ENCODE peak calls at places on chromosomes 7 and 10, in five cellular contexts. One of them, this sample, is unnamed.

GRCh38 chr10:96236090-96236478 is 35.3 kb downstream of the BLNK start:
- DNase-seq in neuronal stem cell: no peak
- DNase-seq in H9: no peak
- DNase-seq in IMR-90: no peak
- DNase-seq in H1: no peak
- DNase-seq in this sample: peak

GRCh38 chr10:35690534-35690933 is 48.4 kb upstream of the FZD8 start:
- DNase-seq in neuronal stem cell: no peak
- DNase-seq in H9: no peak
- DNase-seq in IMR-90: no peak
- DNase-seq in H1: no peak
- DNase-seq in this sample: no peak

GRCh38 chr10:79299397-79300370 is 47.6 kb upstream of the PPIF start:
- DNase-seq in neuronal stem cell: no peak
- DNase-seq in H9: no peak
- DNase-seq in IMR-90: peak
- DNase-seq in H1: no peak
- DNase-seq in this sample: peak

GRCh38 chr7:91351374-91351773 is 87.1 kb downstream of the FZD1 start:
- DNase-seq in neuronal stem cell: no peak
- DNase-seq in H9: no peak
- DNase-seq in IMR-90: peak
- DNase-seq in H1: no peak
- DNase-seq in this sample: no peak

GRCh38 chr7:1542329-1542728 is 11.8 kb downstream of the MAFK start:
- DNase-seq in neuronal stem cell: no peak
- DNase-seq in H9: no peak
- DNase-seq in IMR-90: no peak
- DNase-seq in H1: no peak
- DNase-seq in this sample: no peak

GRCh38 chr10:132809237-132810140 is 23.5 kb upstream of the NKX6-2 start:
- DNase-seq in neuronal stem cell: no peak
- DNase-seq in H9: no peak
- DNase-seq in IMR-90: no peak
- DNase-seq in H1: no peak
- DNase-seq in this sample: no peak

GRCh38 chr7:74203157-74203556 is 6.6 kb upstream of the LAT2 start:
- DNase-seq in neuronal stem cell: peak
- DNase-seq in H9: peak
- DNase-seq in IMR-90: peak
- DNase-seq in H1: no peak
- DNase-seq in this sample: no peak

GRCh38 chr10:125392140-125392539 is 231.8 kb upstream of the CTBP2 start:
- DNase-seq in neuronal stem cell: no peak
- DNase-seq in H9: no peak
- DNase-seq in IMR-90: no peak
- DNase-seq in H1: no peak
- DNase-seq in this sample: no peak

GRCh38 chr7:53658956-53659355 is 623.5 kb downstream of the POM121L12 start:
- DNase-seq in neuronal stem cell: no peak
- DNase-seq in H9: no peak
- DNase-seq in IMR-90: no peak
- DNase-seq in H1: no peak
- DNase-seq in this sample: peak

GRCh38 chr7:111438369-111439289 is 123.7 kb downstream of the IMMP2L start:
- DNase-seq in neuronal stem cell: no peak
- DNase-seq in H9: no peak
- DNase-seq in IMR-90: peak
- DNase-seq in H1: no peak
- DNase-seq in this sample: peak

GRCh38 chr7:13874783-13875182 is 114.7 kb downstream of the ETV1 start:
- DNase-seq in neuronal stem cell: no peak
- DNase-seq in H9: no peak
- DNase-seq in IMR-90: peak
- DNase-seq in H1: no peak
- DNase-seq in this sample: no peak

GRCh38 chr10:1036341-1036791 is 10.7 kb upstream of the IDI2 start:
- DNase-seq in neuronal stem cell: no peak
- DNase-seq in H9: no peak
- DNase-seq in IMR-90: peak
- DNase-seq in H1: no peak
- DNase-seq in this sample: peak

GRCh38 chr10:483266-483665 is 206.2 kb downstream of the DIP2C start:
- DNase-seq in neuronal stem cell: no peak
- DNase-seq in H9: peak
- DNase-seq in IMR-90: no peak
- DNase-seq in H1: no peak
- DNase-seq in this sample: no peak

GRCh38 chr7:30904566-30904965 is 7.1 kb upstream of the AQP1 start:
- DNase-seq in neuronal stem cell: no peak
- DNase-seq in H9: no peak
- DNase-seq in IMR-90: no peak
- DNase-seq in H1: no peak
- DNase-seq in this sample: no peak

GRCh38 chr10:116766241-116767198 is 24.2 kb upstream of the HSPA12A start:
- DNase-seq in neuronal stem cell: no peak
- DNase-seq in H9: no peak
- DNase-seq in IMR-90: no peak
- DNase-seq in H1: no peak
- DNase-seq in this sample: no peak
- H4K91ac ChIP-seq in neuronal stem cell: no peak
- H4K91ac ChIP-seq in H9: no peak
- H4K91ac ChIP-seq in IMR-90: peak
- H4K91ac ChIP-seq in H1: no peak
- H4K91ac ChIP-seq in this sample: no peak

GRCh38 chr10:131315343-131315742 is 3.8 kb upstream of the TCERG1L start:
- DNase-seq in neuronal stem cell: no peak
- DNase-seq in H9: no peak
- DNase-seq in IMR-90: no peak
- DNase-seq in H1: no peak
- DNase-seq in this sample: peak
- H3K4ac ChIP-seq in neuronal stem cell: no peak
- H3K4ac ChIP-seq in H9: no peak
- H3K4ac ChIP-seq in IMR-90: no peak
- H3K4ac ChIP-seq in H1: no peak
- H3K4ac ChIP-seq in this sample: no peak

DNA sequence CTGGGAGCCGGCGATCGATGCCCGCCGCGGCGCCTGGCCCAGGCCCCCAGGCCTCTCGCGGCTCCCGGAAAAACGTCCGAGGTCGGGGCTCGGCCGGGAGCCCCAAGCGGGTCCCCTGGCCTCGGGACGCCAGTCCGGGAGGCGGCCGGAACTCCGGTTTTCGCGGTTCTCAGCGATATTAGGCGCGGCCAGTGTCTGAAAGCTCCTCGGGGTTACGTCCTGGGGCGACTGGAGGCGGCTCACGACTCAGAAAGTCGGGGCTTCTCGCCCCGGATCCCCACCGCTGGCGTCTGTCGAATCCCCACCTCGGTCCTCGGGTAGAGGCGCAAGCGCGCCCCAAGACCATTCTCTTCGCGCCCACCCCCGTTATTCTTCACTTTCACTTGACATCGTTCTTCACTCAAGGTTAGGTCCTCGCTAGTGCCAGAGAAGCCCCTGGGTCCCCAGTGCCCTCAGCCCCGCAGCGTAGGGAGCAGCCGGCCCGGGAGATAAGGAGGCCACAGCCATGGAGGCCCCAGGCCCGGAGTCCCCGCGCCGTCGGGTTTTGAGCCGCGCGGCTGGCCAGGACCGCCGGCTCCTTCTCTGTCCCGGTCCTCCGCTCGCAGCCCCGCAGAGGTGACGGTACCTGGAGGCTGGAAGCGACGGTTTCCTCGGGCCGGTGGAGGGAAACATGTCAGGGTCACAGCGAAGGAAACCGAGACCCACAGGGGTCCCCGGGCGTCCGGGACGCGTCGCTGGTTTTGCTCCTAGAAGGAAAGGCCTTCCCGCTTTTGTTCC is 35.2 kb upstream of the EBLN1 start:
- DNase-seq in neuronal stem cell: peak
- DNase-seq in H9: peak
- DNase-seq in IMR-90: no peak
- DNase-seq in H1: no peak
- DNase-seq in this sample: no peak
- H4K91ac ChIP-seq in neuronal stem cell: peak
- H4K91ac ChIP-seq in H9: no peak
- H4K91ac ChIP-seq in IMR-90: no peak
- H4K91ac ChIP-seq in H1: no peak
- H4K91ac ChIP-seq in this sample: no peak

DNA sequence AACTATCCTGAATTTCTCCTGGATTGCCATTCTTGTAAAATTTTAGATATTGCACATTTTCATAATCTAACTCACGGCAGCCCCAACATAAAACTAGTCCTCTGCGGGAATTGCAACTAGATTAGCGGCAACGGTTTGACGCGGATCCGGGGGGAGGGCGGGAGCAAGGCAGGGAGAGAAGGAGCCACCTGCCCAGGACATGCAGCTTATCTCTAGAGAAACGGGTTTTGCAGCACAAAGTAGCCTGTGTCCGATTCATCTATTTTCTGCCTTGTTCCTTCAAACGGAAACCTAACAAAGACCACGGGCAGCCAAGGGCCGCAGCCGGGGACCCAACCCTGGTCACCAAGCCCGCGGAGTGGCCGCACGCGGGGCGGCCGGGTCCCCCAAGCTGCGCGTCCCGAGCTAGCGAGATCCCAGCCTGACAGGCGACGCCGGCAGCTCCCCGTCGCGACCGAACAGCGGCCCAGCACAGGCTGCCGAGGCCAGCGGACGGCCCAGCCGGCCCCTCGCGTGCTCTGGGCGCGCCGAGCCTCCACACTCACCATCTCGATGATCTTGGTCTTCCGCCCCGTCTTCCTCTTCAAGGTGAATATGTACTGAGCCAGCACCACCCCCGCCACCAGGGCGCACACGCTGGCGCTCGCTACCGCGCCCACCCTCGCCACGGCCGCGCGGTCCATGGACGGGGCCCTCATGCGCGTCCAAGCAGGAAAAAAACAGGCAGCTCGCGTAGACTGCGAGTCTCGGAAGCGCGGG is at the start of gene NT5C3A:
- DNase-seq in neuronal stem cell: peak
- DNase-seq in H9: no peak
- DNase-seq in IMR-90: no peak
- DNase-seq in H1: no peak
- DNase-seq in this sample: peak
- H3K4ac ChIP-seq in neuronal stem cell: no peak
- H3K4ac ChIP-seq in H9: no peak
- H3K4ac ChIP-seq in IMR-90: peak
- H3K4ac ChIP-seq in H1: no peak
- H3K4ac ChIP-seq in this sample: peak

DNA sequence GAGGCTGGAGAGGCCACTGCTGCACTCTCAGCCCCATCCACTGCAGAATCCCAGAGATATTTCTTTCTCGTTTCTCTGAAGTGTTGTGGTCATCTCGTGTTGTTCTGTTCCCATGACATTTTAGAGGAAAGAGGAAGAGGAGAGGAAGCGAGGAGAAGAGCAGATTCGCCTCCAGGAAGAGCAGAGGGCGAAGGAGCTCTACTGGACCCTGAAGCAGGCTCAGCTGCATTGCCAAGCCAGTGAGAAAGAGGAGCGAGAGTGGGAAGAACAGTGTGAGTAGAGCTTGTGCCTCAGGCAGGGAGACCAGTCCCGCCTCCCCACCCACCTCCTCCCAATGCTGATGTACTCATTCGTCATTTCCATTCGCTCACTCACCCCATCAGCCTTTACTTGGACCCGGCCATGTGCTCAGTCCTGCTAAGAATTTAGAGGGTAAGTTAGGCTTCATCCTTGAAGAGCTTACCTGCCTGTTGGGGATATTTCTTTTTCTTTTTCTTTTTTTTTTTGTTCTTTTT is 50.9 kb downstream of the SH2D4B start:
- DNase-seq in neuronal stem cell: no peak
- DNase-seq in H9: no peak
- DNase-seq in IMR-90: no peak
- DNase-seq in H1: no peak
- DNase-seq in this sample: no peak
- H4K91ac ChIP-seq in neuronal stem cell: no peak
- H4K91ac ChIP-seq in H9: no peak
- H4K91ac ChIP-seq in IMR-90: no peak
- H4K91ac ChIP-seq in H1: no peak
- H4K91ac ChIP-seq in this sample: no peak

GRCh38 chr10:60810437-60811182 is 32.3 kb downstream of the CDK1 start:
- DNase-seq in neuronal stem cell: no peak
- DNase-seq in H9: no peak
- DNase-seq in IMR-90: peak
- DNase-seq in H1: no peak
- DNase-seq in this sample: peak
- H3K4ac ChIP-seq in neuronal stem cell: no peak
- H3K4ac ChIP-seq in H9: no peak
- H3K4ac ChIP-seq in IMR-90: no peak
- H3K4ac ChIP-seq in H1: no peak
- H3K4ac ChIP-seq in this sample: no peak

DNA sequence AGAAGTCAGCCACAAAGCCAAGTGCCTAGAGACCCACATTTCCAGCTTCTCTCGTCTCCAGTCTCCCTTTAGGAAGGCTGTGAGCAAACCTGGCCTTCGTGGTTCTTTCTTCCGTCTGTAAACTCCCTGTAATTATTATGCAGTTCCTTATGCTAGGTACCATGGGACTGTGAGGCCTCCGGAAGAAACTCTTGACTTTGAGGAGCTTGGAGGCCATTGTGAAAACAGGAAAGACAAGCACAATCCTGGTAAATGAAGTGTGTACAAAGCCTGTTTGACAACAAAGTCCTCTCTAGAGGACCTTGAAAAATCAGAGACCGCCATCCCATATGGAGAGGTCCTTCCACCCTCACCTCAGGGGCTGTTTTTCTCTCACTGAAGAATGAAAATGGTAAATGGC is 926.3 kb downstream of the LRMDA start:
- DNase-seq in neuronal stem cell: no peak
- DNase-seq in H9: no peak
- DNase-seq in IMR-90: no peak
- DNase-seq in H1: no peak
- DNase-seq in this sample: no peak
- H4K91ac ChIP-seq in neuronal stem cell: no peak
- H4K91ac ChIP-seq in H9: no peak
- H4K91ac ChIP-seq in IMR-90: no peak
- H4K91ac ChIP-seq in H1: no peak
- H4K91ac ChIP-seq in this sample: no peak

GRCh38 chr10:71007516-71007915 is 119.2 kb upstream of the PCBD1 start:
- DNase-seq in neuronal stem cell: no peak
- DNase-seq in H9: no peak
- DNase-seq in IMR-90: no peak
- DNase-seq in H1: no peak
- DNase-seq in this sample: no peak

GRCh38 chr10:71008150-71008549 is 119.8 kb upstream of the PCBD1 start:
- DNase-seq in neuronal stem cell: no peak
- DNase-seq in H9: no peak
- DNase-seq in IMR-90: no peak
- DNase-seq in H1: no peak
- DNase-seq in this sample: no peak

GRCh38 chr10:71011141-71011540 is 122.8 kb upstream of the PCBD1 start:
- DNase-seq in neuronal stem cell: no peak
- DNase-seq in H9: no peak
- DNase-seq in IMR-90: no peak
- DNase-seq in H1: no peak
- DNase-seq in this sample: no peak

GRCh38 chr10:71009031-71009605 is 120.8 kb upstream of the PCBD1 start:
- DNase-seq in neuronal stem cell: no peak
- DNase-seq in H9: no peak
- DNase-seq in IMR-90: no peak
- DNase-seq in H1: no peak
- DNase-seq in this sample: no peak

GRCh38 chr10:71010730-71011129 is 122.4 kb upstream of the PCBD1 start:
- DNase-seq in neuronal stem cell: no peak
- DNase-seq in H9: no peak
- DNase-seq in IMR-90: no peak
- DNase-seq in H1: no peak
- DNase-seq in this sample: no peak
- H3K4ac ChIP-seq in neuronal stem cell: no peak
- H3K4ac ChIP-seq in H9: no peak
- H3K4ac ChIP-seq in IMR-90: no peak
- H3K4ac ChIP-seq in H1: no peak
- H3K4ac ChIP-seq in this sample: no peak